ENCODE peak calls at places on chromosomes 12 and 14, in ten cellular contexts. U, G, B, Y, L, P, W, V, S and R are unnamed samples.

GRCh38 chr12:3752096-3752709 is 706 bp downstream of the CRACR2A start:
- DNase-seq in U (no peak), G (peak; percentile 39), B (peak; percentile 31), Y (no peak), L (no peak), P (peak; percentile 45), W (peak; percentile 57), V (no peak), S (peak; percentile 77), R (no peak)

GRCh38 chr12:113292091-113292490 is 42.8 kb downstream of the SLC8B1 start:
- DNase-seq in U (no peak), G (no peak), B (no peak), Y (no peak), L (no peak), P (no peak), W (no peak), V (no peak), S (peak; percentile 28), R (no peak)

GRCh38 chr12:64884728-64885127 is 60.3 kb downstream of the TBC1D30 start:
- DNase-seq in U (no peak), G (no peak), B (no peak), Y (no peak), L (no peak), P (no peak), W (no peak), V (no peak), S (no peak), R (no peak)

GRCh38 chr14:51428981-51429380 is 188.9 kb downstream of the TMX1 start:
- DNase-seq in U (no peak), G (no peak), B (no peak), Y (no peak), L (no peak), P (no peak), W (no peak), V (no peak), S (no peak), R (no peak)

GRCh38 chr14:104249706-104250105 is 111.3 kb downstream of the KIF26A start:
- DNase-seq in U (no peak), G (no peak), B (no peak), Y (no peak), L (no peak), P (no peak), W (no peak), V (no peak), S (no peak), R (no peak)

GRCh38 chr12:78229491-78230209 is 399.0 kb downstream of the NAV3 start:
- DNase-seq in U (no peak), G (no peak), B (peak; percentile 2), Y (peak; percentile 9), L (peak; percentile 10), P (no peak), W (no peak), V (no peak), S (no peak), R (peak; percentile 60)

GRCh38 chr12:41891226-41891625 is 253.4 kb downstream of the GXYLT1 start:
- DNase-seq in U (no peak), G (no peak), B (no peak), Y (no peak), L (no peak), P (no peak), W (no peak), V (no peak), S (no peak), R (no peak)

GRCh38 chr12:2277492-2278153 is 224.8 kb downstream of the CACNA1C start:
- DNase-seq in U (no peak), G (no peak), B (no peak), Y (no peak), L (no peak), P (no peak), W (no peak), V (no peak), S (no peak), R (no peak)

GRCh38 chr12:49403887-49404517 is 36.7 kb downstream of the SPATS2 start:
- DNase-seq in U (no peak), G (no peak), B (no peak), Y (no peak), L (no peak), P (no peak), W (no peak), V (no peak), S (no peak), R (no peak)

GRCh38 chr12:66035289-66035961 is 95.1 kb downstream of the LLPH start:
- DNase-seq in U (peak; percentile 2), G (no peak), B (no peak), Y (no peak), L (no peak), P (no peak), W (no peak), V (no peak), S (no peak), R (peak; percentile 27)

GRCh38 chr12:66885115-66885875 is 206.4 kb upstream of the GRIP1 start:
- DNase-seq in U (no peak), G (no peak), B (no peak), Y (no peak), L (no peak), P (no peak), W (no peak), V (no peak), S (no peak), R (peak; percentile 18)

GRCh38 chr12:44874981-44875416 is 1.1 kb downstream of the NELL2 start:
- DNase-seq in U (no peak), G (no peak), B (peak; percentile 47), Y (peak; percentile 19), L (no peak), P (no peak), W (no peak), V (no peak), S (no peak), R (peak; percentile 63)

GRCh38 chr14:55556929-55557623 is 22.9 kb upstream of the KTN1 start:
- DNase-seq in U (peak; percentile 81), G (no peak), B (no peak), Y (no peak), L (peak; percentile 98), P (no peak), W (no peak), V (peak; percentile 57), S (peak; percentile 93), R (peak; percentile 31)

GRCh38 chr14:40417777-40418401 is 985.7 kb upstream of the FBXO33 start:
- DNase-seq in U (peak; percentile 11), G (no peak), B (peak; percentile 34), Y (peak; percentile 9), L (peak; percentile 2), P (no peak), W (peak; percentile 1), V (no peak), S (no peak), R (peak; percentile 71)

GRCh38 chr12:52836042-52836466 is 1.9 kb upstream of the KRT79 start:
- DNase-seq in U (no peak), G (peak; percentile 18), B (no peak), Y (no peak), L (peak; percentile 65), P (no peak), W (peak; percentile 59), V (no peak), S (no peak), R (no peak)

GRCh38 chr12:118094039-118094438 is 9.8 kb downstream of the VSIG10 start:
- DNase-seq in U (no peak), G (no peak), B (no peak), Y (no peak), L (no peak), P (no peak), W (no peak), V (no peak), S (no peak), R (no peak)

GRCh38 chr14:65479386-65479785 is 66.9 kb downstream of the FUT8 start:
- DNase-seq in U (no peak), G (no peak), B (no peak), Y (no peak), L (no peak), P (no peak), W (no peak), V (no peak), S (no peak), R (no peak)

GRCh38 chr12:50488801-50489200 is 16.0 kb upstream of the DIP2B start:
- DNase-seq in U (no peak), G (no peak), B (no peak), Y (no peak), L (no peak), P (no peak), W (no peak), V (no peak), S (no peak), R (no peak)

GRCh38 chr14:35213869-35214387 is 78.3 kb upstream of the PSMA6 start:
- DNase-seq in U (no peak), G (no peak), B (no peak), Y (no peak), L (peak; percentile 23), P (no peak), W (no peak), V (no peak), S (no peak), R (no peak)

GRCh38 chr14:70888681-70889175 is 18.5 kb upstream of the PCNX1 start:
- DNase-seq in U (no peak), G (no peak), B (no peak), Y (no peak), L (peak; percentile 82), P (no peak), W (no peak), V (no peak), S (no peak), R (no peak)